ENCODE peak calls at places on chromosome 12, in five cellular contexts. One of them, this sample, is unnamed.

GRCh38 chr12:24380122-24380521 is 430.7 kb upstream of the SOX5 start:
- DNase-seq in AG04450: no peak
- DNase-seq in NCI-H1105 treated with DMSO at 0.1 percent for 48 hours: no peak
- DNase-seq in AG09309: no peak
- DNase-seq in stimulated activated CD4-positive, alpha-beta T cell treated with anti-CD3 and anti-CD28 coated beads, Interleukin-4, amount 100 ng/mL, for 1 hour: no peak
- DNase-seq in this sample: no peak

GRCh38 chr12:108305520-108305919 is 33.6 kb downstream of the CMKLR1 start:
- DNase-seq in AG04450: peak
- DNase-seq in NCI-H1105 treated with DMSO at 0.1 percent for 48 hours: no peak
- DNase-seq in AG09309: peak
- DNase-seq in stimulated activated CD4-positive, alpha-beta T cell treated with anti-CD3 and anti-CD28 coated beads, Interleukin-4, amount 100 ng/mL, for 1 hour: no peak
- DNase-seq in this sample: peak

GRCh38 chr12:121383601-121384019 is 16.3 kb upstream of the RNF34 start:
- DNase-seq in AG04450: no peak
- DNase-seq in NCI-H1105 treated with DMSO at 0.1 percent for 48 hours: no peak
- DNase-seq in AG09309: no peak
- DNase-seq in stimulated activated CD4-positive, alpha-beta T cell treated with anti-CD3 and anti-CD28 coated beads, Interleukin-4, amount 100 ng/mL, for 1 hour: no peak
- DNase-seq in this sample: no peak

GRCh38 chr12:110349521-110350151 is 53.9 kb downstream of the ANAPC7 start:
- DNase-seq in AG04450: no peak
- DNase-seq in NCI-H1105 treated with DMSO at 0.1 percent for 48 hours: no peak
- DNase-seq in AG09309: no peak
- DNase-seq in stimulated activated CD4-positive, alpha-beta T cell treated with anti-CD3 and anti-CD28 coated beads, Interleukin-4, amount 100 ng/mL, for 1 hour: peak
- DNase-seq in this sample: no peak

GRCh38 chr12:121513464-121514183 is 67.2 kb downstream of the KDM2B start:
- DNase-seq in AG04450: no peak
- DNase-seq in NCI-H1105 treated with DMSO at 0.1 percent for 48 hours: no peak
- DNase-seq in AG09309: no peak
- DNase-seq in stimulated activated CD4-positive, alpha-beta T cell treated with anti-CD3 and anti-CD28 coated beads, Interleukin-4, amount 100 ng/mL, for 1 hour: no peak
- DNase-seq in this sample: no peak

GRCh38 chr12:66321433-66321832 is 19.1 kb downstream of the HELB start:
- DNase-seq in AG04450: no peak
- DNase-seq in NCI-H1105 treated with DMSO at 0.1 percent for 48 hours: no peak
- DNase-seq in AG09309: no peak
- DNase-seq in stimulated activated CD4-positive, alpha-beta T cell treated with anti-CD3 and anti-CD28 coated beads, Interleukin-4, amount 100 ng/mL, for 1 hour: no peak
- DNase-seq in this sample: no peak

GRCh38 chr12:111298583-111299436 is 70.1 kb downstream of the PHETA1 start:
- DNase-seq in AG04450: peak
- DNase-seq in NCI-H1105 treated with DMSO at 0.1 percent for 48 hours: peak
- DNase-seq in AG09309: no peak
- DNase-seq in stimulated activated CD4-positive, alpha-beta T cell treated with anti-CD3 and anti-CD28 coated beads, Interleukin-4, amount 100 ng/mL, for 1 hour: peak
- DNase-seq in this sample: no peak

GRCh38 chr12:10140001-10140400 is 10.0 kb upstream of the CLEC7A start:
- DNase-seq in AG04450: no peak
- DNase-seq in NCI-H1105 treated with DMSO at 0.1 percent for 48 hours: peak
- DNase-seq in AG09309: peak
- DNase-seq in stimulated activated CD4-positive, alpha-beta T cell treated with anti-CD3 and anti-CD28 coated beads, Interleukin-4, amount 100 ng/mL, for 1 hour: peak
- DNase-seq in this sample: peak

GRCh38 chr12:104957388-104958008 is 592 bp downstream of the SLC41A2 start:
- DNase-seq in AG04450: no peak
- DNase-seq in NCI-H1105 treated with DMSO at 0.1 percent for 48 hours: peak
- DNase-seq in AG09309: no peak
- DNase-seq in stimulated activated CD4-positive, alpha-beta T cell treated with anti-CD3 and anti-CD28 coated beads, Interleukin-4, amount 100 ng/mL, for 1 hour: peak
- DNase-seq in this sample: no peak

GRCh38 chr12:27123642-27124041 is 41.3 kb upstream of the C12orf71 start:
- DNase-seq in AG04450: no peak
- DNase-seq in NCI-H1105 treated with DMSO at 0.1 percent for 48 hours: peak
- DNase-seq in AG09309: no peak
- DNase-seq in stimulated activated CD4-positive, alpha-beta T cell treated with anti-CD3 and anti-CD28 coated beads, Interleukin-4, amount 100 ng/mL, for 1 hour: no peak
- DNase-seq in this sample: no peak

GRCh38 chr12:124727244-124727673 is 136.4 kb downstream of the SCARB1 start:
- DNase-seq in AG04450: no peak
- DNase-seq in NCI-H1105 treated with DMSO at 0.1 percent for 48 hours: no peak
- DNase-seq in AG09309: no peak
- DNase-seq in stimulated activated CD4-positive, alpha-beta T cell treated with anti-CD3 and anti-CD28 coated beads, Interleukin-4, amount 100 ng/mL, for 1 hour: no peak
- DNase-seq in this sample: peak

This sample was measured in HS-5.